ENCODE peak calls at places on chromosomes 16 and 17, in seven cellular contexts. Q is activated effector memory CD4-positive, alpha-beta T cell treated with Interleukin-2 at 50 U/mL for 16 hours; U is cardiac muscle cell; F is NCI-H1092; X is activated naive CD8-positive, alpha-beta T cell treated with anti-CD3 and anti-CD28 coated beads, Interleukin-2, amount 50 U/mL, for 16 hours; B is GM10248; H is BE2C. S is an unnamed sample.

GRCh38 chr17:16378631-16379282 is 2.1 kb upstream of the UBB start:
- DNase-seq in Q (no peak), U (no peak), F (no peak), X (no peak), B (no peak), H (no peak), S (no peak)

GRCh38 chr17:32111141-32111771 is 31.0 kb upstream of the RHOT1 start:
- DNase-seq in Q (peak), U (peak), F (no peak), X (no peak), B (no peak), H (peak), S (peak)

GRCh38 chr16:22220714-22221113 is 14.6 kb downstream of the EEF2K start:
- DNase-seq in Q (no peak), U (no peak), F (no peak), X (no peak), B (no peak), H (no peak), S (no peak)

GRCh38 chr16:15704545-15704987 is 54.5 kb downstream of the NDE1 start:
- DNase-seq in Q (peak), U (peak), F (peak), X (peak), B (peak), H (peak), S (peak)

GRCh38 chr17:17730250-17730935 is 49.1 kb downstream of the RAI1 start:
- DNase-seq in Q (no peak), U (no peak), F (no peak), X (no peak), B (no peak), H (no peak), S (no peak)

GRCh38 chr16:30112197-30113030 is 923 bp downstream of the GDPD3 start:
- DNase-seq in Q (peak), U (peak), F (no peak), X (peak), B (peak), H (peak), S (no peak)

GRCh38 chr16:7321661-7322060 is 11.0 kb upstream of the RBFOX1 start:
- DNase-seq in Q (no peak), U (no peak), F (no peak), X (no peak), B (no peak), H (no peak), S (no peak)

GRCh38 chr16:1296688-1297412 is 12.6 kb upstream of the UBE2I start:
- DNase-seq in Q (no peak), U (no peak), F (no peak), X (no peak), B (no peak), H (no peak), S (no peak)

GRCh38 chr16:30786936-30787612 is at the start of gene ZNF629:
- DNase-seq in Q (no peak), U (peak), F (peak), X (no peak), B (no peak), H (peak), S (peak)

GRCh38 chr16:51994597-51994996 is 552.3 kb downstream of the TOX3 start:
- DNase-seq in Q (no peak), U (no peak), F (peak), X (no peak), B (no peak), H (peak), S (no peak)

GRCh38 chr17:18999911-19000310 is 4.7 kb downstream of the FAM83G start:
- DNase-seq in Q (no peak), U (no peak), F (no peak), X (no peak), B (no peak), H (no peak), S (no peak)

GRCh38 chr16:1979271-1980025 is 1.8 kb downstream of the NOXO1 start:
- DNase-seq in Q (no peak), U (peak), F (no peak), X (no peak), B (no peak), H (no peak), S (no peak)

GRCh38 chr16:20313741-20314140 is 13.6 kb downstream of the GP2 start:
- DNase-seq in Q (no peak), U (no peak), F (no peak), X (no peak), B (no peak), H (no peak), S (no peak)

GRCh38 chr17:66474810-66475497 is 172.5 kb downstream of the PRKCA start:
- DNase-seq in Q (no peak), U (no peak), F (no peak), X (no peak), B (no peak), H (no peak), S (no peak)

GRCh38 chr17:8126306-8127066 is 2.6 kb upstream of the HES7 start:
- DNase-seq in Q (peak), U (no peak), F (no peak), X (no peak), B (peak), H (peak), S (peak)

GRCh38 chr17:13735444-13735843 is 133.7 kb upstream of the HS3ST3A1 start:
- DNase-seq in Q (no peak), U (peak), F (no peak), X (no peak), B (no peak), H (no peak), S (no peak)

GRCh38 chr17:69473801-69474170 is 59.3 kb downstream of the MAP2K6 start:
- DNase-seq in Q (no peak), U (no peak), F (no peak), X (no peak), B (no peak), H (no peak), S (no peak)

GRCh38 chr16:27112093-27112811 is 45.5 kb downstream of the C16orf82 start:
- DNase-seq in Q (no peak), U (no peak), F (no peak), X (no peak), B (no peak), H (no peak), S (no peak)

GRCh38 chr17:4269915-4270314 is 6.1 kb upstream of the ANKFY1 start:
- DNase-seq in Q (no peak), U (no peak), F (no peak), X (no peak), B (no peak), H (no peak), S (no peak)

GRCh38 chr16:82175627-82176026 is 5.6 kb upstream of the MPHOSPH6 start:
- DNase-seq in Q (no peak), U (no peak), F (no peak), X (no peak), B (no peak), H (no peak), S (no peak)

GRCh38 chr17:34865696-34866095 is 95.6 kb downstream of the CCT6B start:
- DNase-seq in Q (no peak), U (peak), F (no peak), X (no peak), B (no peak), H (no peak), S (no peak)

GRCh38 chr16:17470871-17471744 is at the start of gene XYLT1:
- DNase-seq in Q (no peak), U (peak), F (peak), X (no peak), B (peak), H (peak), S (peak)

GRCh38 chr17:68290268-68290954 is 516 bp downstream of the SLC16A6 start:
- DNase-seq in Q (peak), U (no peak), F (peak), X (no peak), B (peak), H (peak), S (peak)

GRCh38 chr17:10737168-10737622 is 7.4 kb upstream of the TMEM220 start:
- DNase-seq in Q (no peak), U (peak), F (no peak), X (no peak), B (peak), H (peak), S (peak)

GRCh38 chr17:68381076-68381900 is 76.0 kb downstream of the WIPI1 start:
- DNase-seq in Q (no peak), U (peak), F (no peak), X (no peak), B (no peak), H (no peak), S (no peak)

GRCh38 chr17:41689497-41690299 is 1.0 kb downstream of the EIF1 start:
- DNase-seq in Q (no peak), U (peak), F (no peak), X (peak), B (no peak), H (peak), S (peak)

GRCh38 chr17:10668771-10669170 is 11.7 kb upstream of the MYH3 start:
- DNase-seq in Q (no peak), U (peak), F (no peak), X (no peak), B (no peak), H (no peak), S (no peak)

GRCh38 chr16:30000768-30001631 is 5.0 kb downstream of the INO80E start:
- DNase-seq in Q (no peak), U (no peak), F (no peak), X (no peak), B (no peak), H (no peak), S (no peak)